ENCODE peak calls at places on chromosome 21, in nine cellular contexts. Q is left lung, M is C1 segment of cervical spinal cord, I is bronchial epithelial cell, T is ecto neural progenitor cell, S is head of caudate nucleus, J is AG09309, F is Caki2, G is neural crest cell. Y is an unnamed sample.
A peak's percentile ranks its signal among the peaks of the same experiment; 100 is the strongest.

GRCh38 chr21:35359076-35359475 is 310.0 kb upstream of the RUNX1 start:
- DNase-seq in Q (no peak), M (no peak), I (no peak), T (no peak), S (no peak), J (no peak), F (no peak), G (no peak), Y (no peak)

GRCh38 chr21:41877901-41878830 is 978 bp downstream of the PRDM15 start:
- DNase-seq in Q (no peak), M (no peak), I (peak; percentile 23), T (no peak), S (peak; percentile 43), J (no peak), F (peak; percentile 34), G (no peak), Y (peak; percentile 26)

GRCh38 chr21:42468511-42469131 is 27.4 kb downstream of the RSPH1 start:
- DNase-seq in Q (no peak), M (no peak), I (no peak), T (no peak), S (no peak), J (no peak), F (peak; percentile 89), G (no peak), Y (no peak)

GRCh38 chr21:17769049-17769845 is 49.9 kb downstream of the C21orf91 start:
- DNase-seq in Q (no peak), M (no peak), I (peak; percentile 26), T (no peak), S (no peak), J (peak; percentile 3), F (no peak), G (no peak), Y (no peak)

GRCh38 chr21:44255519-44255981 is 6.1 kb downstream of the DNMT3L start:
- DNase-seq in Q (peak; percentile 8), M (no peak), I (no peak), T (no peak), S (no peak), J (no peak), F (no peak), G (no peak), Y (no peak)

GRCh38 chr21:44996501-44996921 is 56.7 kb downstream of the SLX9 start:
- DNase-seq in Q (no peak), M (no peak), I (no peak), T (no peak), S (no peak), J (no peak), F (no peak), G (no peak), Y (no peak)

GRCh38 chr21:29323189-29323588 is 24.5 kb downstream of the BACH1 start:
- DNase-seq in Q (no peak), M (no peak), I (no peak), T (no peak), S (no peak), J (no peak), F (no peak), G (no peak), Y (no peak)

GRCh38 chr21:29181799-29182470 is 51.5 kb downstream of the MAP3K7CL start:
- DNase-seq in Q (no peak), M (no peak), I (peak; percentile 90), T (no peak), S (no peak), J (peak; percentile 71), F (peak; percentile 67), G (no peak), Y (peak; percentile 65)

Y was measured in SW480.